ENCODE peak calls at places on chromosomes 2 and 18, in six cellular contexts. One of them, this sample, is unnamed.

GRCh38 chr2:152835674-152836073 is 117.3 kb downstream of the ARL6IP6 start:
- DNase-seq in HL-60: no peak
- DNase-seq in brain microvascular endothelial cell: no peak
- DNase-seq in psoas muscle: no peak
- DNase-seq in colonic mucosa: no peak
- DNase-seq in aorta: no peak
- DNase-seq in this sample: no peak

GRCh38 chr18:30971338-30971956 is 71.1 kb downstream of the DSC3 start:
- DNase-seq in aorta: no peak
- DNase-seq in colonic mucosa: no peak
- DNase-seq in brain microvascular endothelial cell: no peak
- DNase-seq in psoas muscle: no peak
- DNase-seq in HL-60: no peak
- DNase-seq in this sample: peak; percentile 10

GRCh38 chr2:1731963-1732768 is 12.1 kb downstream of the PXDN start:
- DNase-seq in brain microvascular endothelial cell: no peak
- DNase-seq in colonic mucosa: peak; percentile 29
- DNase-seq in psoas muscle: peak; percentile 70
- DNase-seq in aorta: peak; percentile 76
- DNase-seq in HL-60: no peak
- DNase-seq in this sample: no peak

GRCh38 chr18:57438669-57439616 is 3.8 kb downstream of the ONECUT2 start:
- DNase-seq in aorta: no peak
- DNase-seq in brain microvascular endothelial cell: no peak
- DNase-seq in HL-60: no peak
- DNase-seq in psoas muscle: no peak
- DNase-seq in colonic mucosa: no peak
- DNase-seq in this sample: no peak

GRCh38 chr2:189854152-189854551 is 69.9 kb downstream of the PMS1 start:
- DNase-seq in psoas muscle: no peak
- DNase-seq in colonic mucosa: no peak
- DNase-seq in HL-60: no peak
- DNase-seq in aorta: no peak
- DNase-seq in brain microvascular endothelial cell: no peak
- DNase-seq in this sample: no peak

GRCh38 chr2:67895171-67895941 is 167.4 kb downstream of the C1D start:
- DNase-seq in brain microvascular endothelial cell: no peak
- DNase-seq in aorta: no peak
- DNase-seq in psoas muscle: peak; percentile 35
- DNase-seq in HL-60: no peak
- DNase-seq in colonic mucosa: no peak
- DNase-seq in this sample: no peak

GRCh38 chr2:74695663-74696062 is 41.6 kb downstream of the SEMA4F start:
- DNase-seq in psoas muscle: no peak
- DNase-seq in HL-60: no peak
- DNase-seq in brain microvascular endothelial cell: no peak
- DNase-seq in colonic mucosa: peak; percentile 71
- DNase-seq in aorta: no peak
- DNase-seq in this sample: no peak

GRCh38 chr2:203802277-203803045 is 65.1 kb upstream of the CTLA4 start:
- DNase-seq in aorta: no peak
- DNase-seq in colonic mucosa: no peak
- DNase-seq in psoas muscle: no peak
- DNase-seq in HL-60: peak; percentile 48
- DNase-seq in brain microvascular endothelial cell: peak; percentile 91
- DNase-seq in this sample: no peak

GRCh38 chr2:222033541-222033940 is 265.3 kb downstream of the PAX3 start:
- DNase-seq in aorta: no peak
- DNase-seq in colonic mucosa: no peak
- DNase-seq in HL-60: no peak
- DNase-seq in psoas muscle: no peak
- DNase-seq in brain microvascular endothelial cell: peak; percentile 15
- DNase-seq in this sample: no peak

GRCh38 chr18:33710269-33710668 is 132.2 kb downstream of the ASXL3 start:
- DNase-seq in psoas muscle: no peak
- DNase-seq in brain microvascular endothelial cell: no peak
- DNase-seq in HL-60: no peak
- DNase-seq in colonic mucosa: no peak
- DNase-seq in aorta: no peak
- DNase-seq in this sample: no peak

GRCh38 chr2:218859994-218860831 is 608 bp downstream of the WNT6 start:
- DNase-seq in aorta: peak; percentile 79
- DNase-seq in psoas muscle: no peak
- DNase-seq in colonic mucosa: no peak
- DNase-seq in brain microvascular endothelial cell: no peak
- DNase-seq in HL-60: no peak
- DNase-seq in this sample: no peak

GRCh38 chr18:77254711-77255110 is 5.1 kb downstream of the GALR1 start:
- DNase-seq in brain microvascular endothelial cell: no peak
- DNase-seq in colonic mucosa: no peak
- DNase-seq in aorta: no peak
- DNase-seq in psoas muscle: no peak
- DNase-seq in HL-60: no peak
- DNase-seq in this sample: no peak

GRCh38 chr2:70962885-70963878 is 15.2 kb upstream of the ANKRD53 start:
- DNase-seq in aorta: peak; percentile 61
- DNase-seq in psoas muscle: no peak
- DNase-seq in HL-60: no peak
- DNase-seq in brain microvascular endothelial cell: no peak
- DNase-seq in colonic mucosa: peak; percentile 6
- DNase-seq in this sample: no peak

GRCh38 chr18:12628706-12629702 is 28.9 kb downstream of the SPIRE1 start:
- DNase-seq in aorta: no peak
- DNase-seq in brain microvascular endothelial cell: peak; percentile 65
- DNase-seq in colonic mucosa: no peak
- DNase-seq in HL-60: no peak
- DNase-seq in psoas muscle: no peak
- DNase-seq in this sample: no peak

GRCh38 chr2:133591164-133591563 is 22.9 kb upstream of the NCKAP5 start:
- DNase-seq in psoas muscle: peak; percentile 27
- DNase-seq in HL-60: no peak
- DNase-seq in aorta: no peak
- DNase-seq in colonic mucosa: peak; percentile 44
- DNase-seq in brain microvascular endothelial cell: no peak
- DNase-seq in this sample: no peak

GRCh38 chr18:53790817-53791216 is 433.7 kb downstream of the MBD2 start:
- DNase-seq in aorta: no peak
- DNase-seq in psoas muscle: no peak
- DNase-seq in colonic mucosa: no peak
- DNase-seq in HL-60: no peak
- DNase-seq in brain microvascular endothelial cell: no peak
- DNase-seq in this sample: no peak

GRCh38 chr18:73235491-73235890 is 367.7 kb upstream of the NETO1 start:
- DNase-seq in colonic mucosa: no peak
- DNase-seq in HL-60: no peak
- DNase-seq in aorta: no peak
- DNase-seq in brain microvascular endothelial cell: peak; percentile 84
- DNase-seq in psoas muscle: no peak
- DNase-seq in this sample: no peak

GRCh38 chr2:172439911-172440310 is 12.5 kb downstream of the ITGA6 start:
- DNase-seq in brain microvascular endothelial cell: no peak
- DNase-seq in colonic mucosa: no peak
- DNase-seq in aorta: no peak
- DNase-seq in HL-60: no peak
- DNase-seq in psoas muscle: no peak
- DNase-seq in this sample: no peak

GRCh38 chr2:223050900-223051299 is 1.1 kb upstream of the KCNE4 start:
- DNase-seq in brain microvascular endothelial cell: peak; percentile 49
- DNase-seq in psoas muscle: peak; percentile 16
- DNase-seq in colonic mucosa: no peak
- DNase-seq in aorta: no peak
- DNase-seq in HL-60: no peak
- DNase-seq in this sample: no peak

GRCh38 chr2:229330952-229331351 is 59.9 kb upstream of the PID1 start:
- DNase-seq in aorta: no peak
- DNase-seq in brain microvascular endothelial cell: no peak
- DNase-seq in psoas muscle: no peak
- DNase-seq in colonic mucosa: no peak
- DNase-seq in HL-60: peak; percentile 88
- DNase-seq in this sample: no peak

GRCh38 chr18:22559414-22560282 is 141.9 kb upstream of the CTAGE1 start:
- DNase-seq in brain microvascular endothelial cell: peak; percentile 84
- DNase-seq in colonic mucosa: peak; percentile 54
- DNase-seq in psoas muscle: peak; percentile 65
- DNase-seq in aorta: peak; percentile 90
- DNase-seq in HL-60: no peak
- DNase-seq in this sample: no peak

GRCh38 chr2:226213717-226214116 is 585.9 kb downstream of the IRS1 start:
- DNase-seq in colonic mucosa: no peak
- DNase-seq in HL-60: no peak
- DNase-seq in aorta: no peak
- DNase-seq in brain microvascular endothelial cell: peak; percentile 56
- DNase-seq in psoas muscle: no peak
- DNase-seq in this sample: no peak

GRCh38 chr2:31038385-31038784 is 99.9 kb downstream of the GALNT14 start:
- DNase-seq in psoas muscle: no peak
- DNase-seq in colonic mucosa: no peak
- DNase-seq in HL-60: no peak
- DNase-seq in brain microvascular endothelial cell: no peak
- DNase-seq in aorta: no peak
- DNase-seq in this sample: no peak

GRCh38 chr2:66122491-66122890 is 312.4 kb upstream of the MEIS1 start:
- DNase-seq in psoas muscle: no peak
- DNase-seq in brain microvascular endothelial cell: no peak
- DNase-seq in aorta: no peak
- DNase-seq in colonic mucosa: no peak
- DNase-seq in HL-60: no peak
- DNase-seq in this sample: no peak

GRCh38 chr2:41038408-41038807 is 586.5 kb upstream of the SLC8A1 start:
- DNase-seq in brain microvascular endothelial cell: peak; percentile 66
- DNase-seq in HL-60: no peak
- DNase-seq in psoas muscle: no peak
- DNase-seq in aorta: no peak
- DNase-seq in colonic mucosa: no peak
- DNase-seq in this sample: no peak

GRCh38 chr2:113242318-113242717 is 36.4 kb downstream of the PAX8 start:
- DNase-seq in psoas muscle: no peak
- DNase-seq in aorta: no peak
- DNase-seq in brain microvascular endothelial cell: no peak
- DNase-seq in colonic mucosa: no peak
- DNase-seq in HL-60: no peak
- DNase-seq in this sample: no peak

GRCh38 chr18:75478996-75479870 is 51.7 kb upstream of the SMIM21 start:
- DNase-seq in HL-60: peak; percentile 6
- DNase-seq in colonic mucosa: no peak
- DNase-seq in aorta: no peak
- DNase-seq in brain microvascular endothelial cell: peak; percentile 28
- DNase-seq in psoas muscle: no peak
- DNase-seq in this sample: no peak

GRCh38 chr2:19623488-19623887 is 265.1 kb upstream of the OSR1 start:
- DNase-seq in HL-60: no peak
- DNase-seq in brain microvascular endothelial cell: peak; percentile 64
- DNase-seq in aorta: no peak
- DNase-seq in colonic mucosa: no peak
- DNase-seq in psoas muscle: no peak
- DNase-seq in this sample: no peak

DNA sequence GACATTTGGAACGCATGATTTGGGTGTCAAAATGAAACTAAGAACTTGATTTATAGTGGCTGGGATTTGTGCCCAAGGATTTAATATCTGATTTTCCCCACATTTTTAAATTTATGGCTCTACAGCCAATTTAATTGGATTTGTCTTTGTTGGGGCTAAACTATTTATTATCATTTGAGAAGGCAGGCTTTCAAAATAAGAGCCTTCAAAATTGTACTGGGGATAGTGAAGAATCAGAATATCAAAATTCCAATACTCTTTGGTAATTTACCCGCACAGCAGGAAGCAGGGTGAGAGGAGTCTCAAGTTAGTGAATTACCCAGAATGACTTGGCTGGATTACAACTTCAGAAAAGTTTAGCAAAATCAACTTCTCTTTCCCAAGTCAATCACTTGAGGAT is 278.1 kb downstream of the LRATD1 start:
- DNase-seq in aorta: no peak
- DNase-seq in brain microvascular endothelial cell: no peak
- DNase-seq in HL-60: no peak
- DNase-seq in psoas muscle: no peak
- DNase-seq in colonic mucosa: no peak
- DNase-seq in this sample: no peak
- H3K4me3 ChIP-seq in aorta: no peak overlapping the region
- H3K4me3 ChIP-seq in brain microvascular endothelial cell: no peak overlapping the region
- H3K4me3 ChIP-seq in HL-60: no peak overlapping the region
- H3K4me3 ChIP-seq in psoas muscle: no peak overlapping the region
- H3K4me3 ChIP-seq in colonic mucosa: no peak overlapping the region
- H3K4me3 ChIP-seq in this sample: no peak overlapping the region

DNA sequence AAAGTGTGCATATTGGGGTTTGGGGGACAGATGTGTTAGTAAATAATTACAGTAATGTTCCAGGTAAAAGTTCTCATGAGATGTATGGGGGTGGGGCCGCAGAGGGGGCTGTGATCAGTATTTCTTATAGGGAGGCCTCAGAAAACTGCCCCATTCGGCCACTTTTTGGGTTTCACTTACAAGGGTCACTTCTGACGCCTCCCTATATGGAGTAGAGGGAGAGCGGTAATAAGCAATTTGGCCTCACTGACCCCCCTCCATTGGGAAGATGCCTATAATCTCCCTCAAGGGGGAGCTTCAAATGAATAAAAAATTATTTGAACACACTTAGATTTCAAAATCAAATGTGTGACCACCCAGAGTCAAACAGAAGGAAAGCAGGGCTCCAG is 2.9 kb downstream of the SCTR start:
- DNase-seq in psoas muscle: no peak
- DNase-seq in colonic mucosa: no peak
- DNase-seq in HL-60: no peak
- DNase-seq in aorta: no peak
- DNase-seq in brain microvascular endothelial cell: no peak
- DNase-seq in this sample: no peak
- H3K27me3 ChIP-seq in psoas muscle: peaks cover 31% of the 10 kb centered on the region
- H3K27me3 ChIP-seq in colonic mucosa: peaks cover 21% of the 10 kb centered on the region
- H3K27me3 ChIP-seq in HL-60: peaks cover 14% of the 10 kb centered on the region
- H3K27me3 ChIP-seq in aorta: no peaks in the 10 kb centered on the region
- H3K27me3 ChIP-seq in brain microvascular endothelial cell: peaks cover 29% of the 10 kb centered on the region
- H3K27me3 ChIP-seq in this sample: peaks cover 4% of the 10 kb centered on the region

GRCh38 chr2:124024491-124025348 is at the start of gene CNTNAP5:
- DNase-seq in aorta: peak; percentile 81
- DNase-seq in colonic mucosa: peak; percentile 44
- DNase-seq in psoas muscle: peak; percentile 21
- DNase-seq in HL-60: no peak
- DNase-seq in brain microvascular endothelial cell: peak; percentile 6
- DNase-seq in this sample: peak; percentile 6

GRCh38 chr2:124025349-124025720 is 248 bp downstream of the CNTNAP5 start:
- DNase-seq in aorta: no peak
- DNase-seq in HL-60: no peak
- DNase-seq in brain microvascular endothelial cell: no peak
- DNase-seq in colonic mucosa: no peak
- DNase-seq in psoas muscle: no peak
- DNase-seq in this sample: no peak

GRCh38 chr2:124027182-124027581 is 2.1 kb downstream of the CNTNAP5 start:
- DNase-seq in brain microvascular endothelial cell: peak; percentile 36
- DNase-seq in psoas muscle: no peak
- DNase-seq in colonic mucosa: no peak
- DNase-seq in aorta: no peak
- DNase-seq in HL-60: no peak
- DNase-seq in this sample: no peak

GRCh38 chr2:124025896-124026295 is 809 bp downstream of the CNTNAP5 start:
- DNase-seq in brain microvascular endothelial cell: no peak
- DNase-seq in colonic mucosa: no peak
- DNase-seq in HL-60: no peak
- DNase-seq in psoas muscle: no peak
- DNase-seq in aorta: no peak
- DNase-seq in this sample: no peak
- H3K4me3 ChIP-seq in brain microvascular endothelial cell: no peak overlapping the region
- H3K4me3 ChIP-seq in colonic mucosa: no peak overlapping the region
- H3K4me3 ChIP-seq in HL-60: no peak overlapping the region
- H3K4me3 ChIP-seq in psoas muscle: no peak overlapping the region
- H3K4me3 ChIP-seq in aorta: no peak overlapping the region
- H3K4me3 ChIP-seq in this sample: no peak overlapping the region

GRCh38 chr2:236579746-236580315 is 10.2 kb downstream of the ACKR3 start:
- DNase-seq in aorta: no peak
- DNase-seq in psoas muscle: no peak
- DNase-seq in colonic mucosa: no peak
- DNase-seq in brain microvascular endothelial cell: no peak
- DNase-seq in HL-60: no peak
- DNase-seq in this sample: no peak
- H3K27me3 ChIP-seq in aorta: no peaks in the 10 kb centered on the region
- H3K27me3 ChIP-seq in psoas muscle: no peaks in the 10 kb centered on the region
- H3K27me3 ChIP-seq in colonic mucosa: no peaks in the 10 kb centered on the region
- H3K27me3 ChIP-seq in brain microvascular endothelial cell: no peaks in the 10 kb centered on the region
- H3K27me3 ChIP-seq in HL-60: no peaks in the 10 kb centered on the region
- H3K27me3 ChIP-seq in this sample: no peaks in the 10 kb centered on the region

This sample was measured in GM06990.